ENCODE peak calls at places on chromosomes 1 and 21, in four cellular contexts. O, E, Q and J are unnamed samples. For H3K9me3, the result is how much of the 10 kb centered on the place peaks cover.

GRCh38 chr1:198232940-198233675 is 76.3 kb downstream of the NEK7 start:
- DNase-seq in O (no peak), E (peak), Q (no peak), J (no peak)

GRCh38 chr1:50930965-50931737 is 28.9 kb downstream of the FAF1 start:
- DNase-seq in O (no peak), E (no peak), Q (no peak), J (no peak)

GRCh38 chr1:226436855-226437491 is 29.1 kb upstream of the PARP1 start:
- DNase-seq in O (no peak), E (peak), Q (no peak), J (no peak)

GRCh38 chr1:203769505-203770343 is 4.7 kb downstream of the LAX1 start:
- DNase-seq in O (peak), E (peak), Q (peak), J (peak)

GRCh38 chr1:48875736-48876135 is 99.0 kb upstream of the BEND5 start:
- DNase-seq in O (no peak), E (no peak), Q (no peak), J (no peak)

GRCh38 chr1:198919667-198920398 is 281.0 kb downstream of the PTPRC start:
- DNase-seq in O (no peak), E (peak), Q (no peak), J (no peak)

GRCh38 chr1:63679076-63679475 is 85.9 kb downstream of the PGM1 start:
- DNase-seq in O (no peak), E (peak), Q (no peak), J (no peak)

GRCh38 chr1:65431111-65431705 is 10.7 kb downstream of the LEPR start:
- DNase-seq in O (no peak), E (peak), Q (peak), J (no peak)

GRCh38 chr1:91635763-91636162 is 135.1 kb downstream of the CDC7 start:
- DNase-seq in O (no peak), E (no peak), Q (no peak), J (peak)

GRCh38 chr1:107019166-107019565 is 37.3 kb upstream of the PRMT6 start:
- DNase-seq in O (no peak), E (no peak), Q (no peak), J (no peak)

GRCh38 chr1:65224681-65225091 is 76.7 kb downstream of the AK4 start:
- DNase-seq in O (no peak), E (no peak), Q (no peak), J (no peak)

GRCh38 chr1:71106658-71107322 is 26.0 kb upstream of the ZRANB2 start:
- DNase-seq in O (no peak), E (no peak), Q (peak), J (no peak)

GRCh38 chr21:20996421-20997307 is 1.5 kb upstream of the NCAM2 start:
- DNase-seq in O (no peak), E (peak), Q (peak), J (peak)

GRCh38 chr21:31670065-31670464 is 10.6 kb downstream of the SOD1 start:
- DNase-seq in O (peak), E (no peak), Q (no peak), J (no peak)

GRCh38 chr1:2555634-2556276 is 416 bp upstream of the TNFRSF14 start:
- DNase-seq in O (peak), E (peak), Q (peak), J (no peak)

GRCh38 chr21:44357064-44357837 is 3.8 kb downstream of the TRPM2 start:
- DNase-seq in O (no peak), E (no peak), Q (no peak), J (no peak)

GRCh38 chr1:59994302-59995198 is 68.0 kb upstream of the CYP2J2 start:
- DNase-seq in O (peak), E (peak), Q (peak), J (no peak)

GRCh38 chr1:19640363-19641316 is 3.5 kb upstream of the NBL1 start:
- DNase-seq in O (no peak), E (peak), Q (no peak), J (peak)

GRCh38 chr1:193661385-193661784 is 475.0 kb upstream of the B3GALT2 start:
- DNase-seq in O (no peak), E (no peak), Q (no peak), J (no peak)
- H3K4me3 ChIP-seq in O (no peak), E (no peak), Q (no peak), J (no peak)

GRCh38 chr1:46770541-46770940 is 28.3 kb upstream of the CYP4B1 start:
- DNase-seq in O (no peak), E (no peak), Q (no peak), J (no peak)

GRCh38 chr1:46768445-46768844 is 30.4 kb upstream of the CYP4B1 start:
- DNase-seq in O (no peak), E (no peak), Q (no peak), J (no peak)

GRCh38 chr1:46769028-46769740 is 29.7 kb upstream of the CYP4B1 start:
- DNase-seq in O (no peak), E (no peak), Q (no peak), J (no peak)

GRCh38 chr1:46772571-46772970 is 26.3 kb upstream of the CYP4B1 start:
- DNase-seq in O (no peak), E (no peak), Q (no peak), J (no peak)

GRCh38 chr1:46774297-46774696 is 24.5 kb upstream of the CYP4B1 start:
- DNase-seq in O (no peak), E (no peak), Q (no peak), J (no peak)
- H3K9me3 ChIP-seq in O (under half), E (under half), Q (under half), J (under half)

DNA sequence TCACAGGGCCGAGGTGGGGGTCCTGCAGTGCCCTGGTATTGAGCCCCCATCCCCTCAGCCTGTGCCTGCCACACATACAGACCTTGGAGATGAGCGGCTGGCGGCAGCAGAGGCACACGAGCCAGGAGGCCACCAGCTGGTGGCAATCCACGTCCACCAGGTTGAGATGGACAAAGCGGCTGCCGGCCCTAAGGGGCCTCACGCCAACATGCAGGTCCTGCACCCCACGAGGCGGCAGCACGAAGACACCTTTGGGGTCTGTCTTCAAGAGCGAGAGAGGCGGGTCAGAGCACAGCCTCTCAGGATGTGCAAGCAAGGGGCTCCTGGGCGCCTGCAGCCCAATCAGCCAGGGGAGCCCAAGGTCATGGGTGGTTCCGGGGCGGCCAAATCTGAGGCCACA is 128.0 kb downstream of the NPHP4 start:
- DNase-seq in O (no peak), E (no peak), Q (no peak), J (no peak)
- H3K4me3 ChIP-seq in O (no peak), E (no peak), Q (no peak), J (no peak)

DNA sequence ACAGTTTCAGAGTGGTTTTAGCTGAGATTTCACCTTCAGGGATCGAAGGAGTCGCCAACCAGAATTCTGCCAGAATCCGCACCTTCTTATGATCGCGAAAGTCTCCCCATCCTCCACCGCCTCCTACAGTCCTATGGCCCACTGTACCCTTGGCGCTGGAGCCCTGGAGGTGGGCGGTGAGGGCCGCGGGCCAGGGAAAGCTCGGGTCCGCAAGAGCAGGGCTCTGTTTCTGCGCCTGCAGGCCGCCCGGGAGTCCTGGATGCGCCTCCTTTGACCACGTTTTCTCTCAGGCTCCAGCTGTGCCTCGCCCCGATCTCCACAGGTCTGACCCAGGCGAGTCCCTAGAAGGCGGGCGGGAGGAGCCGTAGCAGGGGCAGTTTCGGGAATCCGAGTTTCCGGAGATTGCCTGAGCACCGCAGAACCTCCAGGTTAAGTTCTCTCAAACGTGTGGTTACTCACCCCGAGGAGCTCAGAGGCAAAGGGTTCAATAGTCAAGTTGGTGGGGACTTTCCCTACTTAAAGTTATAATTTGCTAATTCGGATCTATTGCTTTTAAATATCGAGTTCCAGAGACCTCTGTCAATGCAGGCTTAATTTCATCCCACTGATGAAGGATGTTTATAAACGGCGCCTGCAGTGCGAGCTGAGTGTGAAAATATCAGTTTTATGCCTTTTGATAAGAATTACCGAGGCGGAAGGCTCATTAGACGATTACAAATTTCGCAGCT is 3.2 kb upstream of the LHX8 start:
- DNase-seq in O (no peak), E (no peak), Q (no peak), J (no peak)
- H3K9me3 ChIP-seq in O (under half), E (under half), Q (under half), J (under half)

DNA sequence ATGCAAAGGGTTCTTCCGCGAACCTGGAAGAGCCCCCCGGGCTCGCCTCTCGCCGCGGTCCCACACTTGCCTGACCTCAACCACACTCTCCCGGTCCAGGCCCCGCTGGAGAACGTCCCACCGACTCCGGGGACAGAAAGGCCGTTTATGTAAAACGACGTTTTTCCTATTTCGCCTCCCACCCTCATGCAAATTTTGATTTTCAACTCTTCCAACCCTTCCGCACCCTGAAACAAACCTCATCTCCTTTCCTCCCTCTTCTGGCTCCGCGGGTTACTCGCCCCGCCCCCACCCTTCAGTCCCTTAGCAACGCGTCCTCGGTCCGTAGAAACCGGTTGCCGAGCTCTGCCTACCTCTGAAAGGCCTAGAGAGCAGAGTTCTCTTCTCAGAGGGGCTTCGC is at the start of gene C1orf141:
- DNase-seq in O (no peak), E (peak), Q (peak), J (no peak)
- H3K4me3 ChIP-seq in O (no peak), E (peak), Q (peak), J (no peak)

GRCh38 chr1:75134939-75135828 is 996 bp downstream of the LHX8 start:
- DNase-seq in O (no peak), E (peak), Q (peak), J (no peak)

GRCh38 chr1:75134656-75134938 is 409 bp downstream of the LHX8 start:
- DNase-seq in O (no peak), E (no peak), Q (no peak), J (no peak)

GRCh38 chr1:75135829-75136142 is 1.6 kb downstream of the LHX8 start:
- DNase-seq in O (no peak), E (no peak), Q (peak), J (no peak)

GRCh38 chr1:75132421-75133381 is 1.5 kb upstream of the LHX8 start:
- DNase-seq in O (no peak), E (no peak), Q (no peak), J (no peak)

GRCh38 chr1:75133754-75134655 is at the start of gene LHX8:
- DNase-seq in O (no peak), E (no peak), Q (peak), J (no peak)
- H3K9me3 ChIP-seq in O (under half), E (under half), Q (under half), J (under half)

GRCh38 chr1:234533034-234533571 is 54.1 kb upstream of the TARBP1 start:
- DNase-seq in O (peak), E (peak), Q (peak), J (peak)
- H3K4me3 ChIP-seq in O (no peak), E (no peak), Q (no peak), J (no peak)